ENCODE peak calls at places on chromosomes 2 and 18, in nine cellular contexts. One of them, this sample, is unnamed.

GRCh38 chr2:157194097-157194688 is 63.3 kb upstream of the GALNT5 start:
- DNase-seq in RWPE2: no peak
- DNase-seq in ovary: no peak
- DNase-seq in AG04450: no peak
- DNase-seq in lower lobe of right lung: no peak
- DNase-seq in prostate gland: peak
- DNase-seq in K562: peak
- DNase-seq in right cardiac atrium: no peak
- DNase-seq in left ventricle myocardium inferior: no peak
- DNase-seq in this sample: peak

GRCh38 chr2:148978736-148979135 is 59.8 kb upstream of the LYPD6B start:
- DNase-seq in K562: no peak
- DNase-seq in ovary: no peak
- DNase-seq in AG04450: no peak
- DNase-seq in RWPE2: no peak
- DNase-seq in left ventricle myocardium inferior: no peak
- DNase-seq in prostate gland: no peak
- DNase-seq in lower lobe of right lung: no peak
- DNase-seq in right cardiac atrium: no peak
- DNase-seq in this sample: no peak

GRCh38 chr2:34789162-34789561 is 1190.1 kb upstream of the FAM98A start:
- DNase-seq in RWPE2: no peak
- DNase-seq in AG04450: no peak
- DNase-seq in right cardiac atrium: no peak
- DNase-seq in lower lobe of right lung: no peak
- DNase-seq in K562: no peak
- DNase-seq in ovary: no peak
- DNase-seq in left ventricle myocardium inferior: no peak
- DNase-seq in prostate gland: no peak
- DNase-seq in this sample: no peak

GRCh38 chr2:42984081-42984480 is 191.7 kb upstream of the HAAO start:
- DNase-seq in AG04450: no peak
- DNase-seq in RWPE2: no peak
- DNase-seq in ovary: no peak
- DNase-seq in prostate gland: no peak
- DNase-seq in right cardiac atrium: no peak
- DNase-seq in lower lobe of right lung: no peak
- DNase-seq in K562: no peak
- DNase-seq in left ventricle myocardium inferior: no peak
- DNase-seq in this sample: no peak

GRCh38 chr2:233700028-233700635 is 7.4 kb downstream of the UGT1A6 start:
- DNase-seq in K562: peak
- DNase-seq in lower lobe of right lung: no peak
- DNase-seq in ovary: no peak
- DNase-seq in AG04450: peak
- DNase-seq in RWPE2: no peak
- DNase-seq in left ventricle myocardium inferior: no peak
- DNase-seq in right cardiac atrium: no peak
- DNase-seq in prostate gland: peak
- DNase-seq in this sample: peak

GRCh38 chr2:53129851-53130250 is 637.8 kb upstream of the CHAC2 start:
- DNase-seq in ovary: no peak
- DNase-seq in right cardiac atrium: no peak
- DNase-seq in K562: no peak
- DNase-seq in RWPE2: no peak
- DNase-seq in AG04450: peak
- DNase-seq in lower lobe of right lung: no peak
- DNase-seq in left ventricle myocardium inferior: no peak
- DNase-seq in prostate gland: no peak
- DNase-seq in this sample: peak

GRCh38 chr2:1081411-1082225 is 131.0 kb downstream of the SNTG2 start:
- DNase-seq in right cardiac atrium: peak
- DNase-seq in prostate gland: peak
- DNase-seq in left ventricle myocardium inferior: peak
- DNase-seq in lower lobe of right lung: no peak
- DNase-seq in AG04450: no peak
- DNase-seq in RWPE2: no peak
- DNase-seq in ovary: no peak
- DNase-seq in K562: no peak
- DNase-seq in this sample: no peak

GRCh38 chr2:239630618-239631286 is 229.9 kb upstream of the HDAC4 start:
- DNase-seq in RWPE2: no peak
- DNase-seq in AG04450: peak
- DNase-seq in lower lobe of right lung: no peak
- DNase-seq in K562: no peak
- DNase-seq in prostate gland: peak
- DNase-seq in ovary: no peak
- DNase-seq in left ventricle myocardium inferior: no peak
- DNase-seq in right cardiac atrium: no peak
- DNase-seq in this sample: no peak

GRCh38 chr18:7624697-7625096 is 57.6 kb downstream of the PTPRM start:
- DNase-seq in left ventricle myocardium inferior: no peak
- DNase-seq in AG04450: no peak
- DNase-seq in RWPE2: no peak
- DNase-seq in K562: no peak
- DNase-seq in right cardiac atrium: no peak
- DNase-seq in lower lobe of right lung: no peak
- DNase-seq in ovary: no peak
- DNase-seq in prostate gland: no peak
- DNase-seq in this sample: no peak

GRCh38 chr2:236790991-236791390 is 221.4 kb downstream of the ACKR3 start:
- DNase-seq in prostate gland: no peak
- DNase-seq in K562: no peak
- DNase-seq in RWPE2: no peak
- DNase-seq in right cardiac atrium: no peak
- DNase-seq in left ventricle myocardium inferior: no peak
- DNase-seq in lower lobe of right lung: no peak
- DNase-seq in AG04450: no peak
- DNase-seq in ovary: no peak
- DNase-seq in this sample: no peak

GRCh38 chr2:120546077-120546864 is 189.4 kb upstream of the GLI2 start:
- DNase-seq in right cardiac atrium: peak
- DNase-seq in lower lobe of right lung: no peak
- DNase-seq in ovary: no peak
- DNase-seq in K562: peak
- DNase-seq in AG04450: peak
- DNase-seq in left ventricle myocardium inferior: peak
- DNase-seq in prostate gland: no peak
- DNase-seq in RWPE2: no peak
- DNase-seq in this sample: peak

DNA sequence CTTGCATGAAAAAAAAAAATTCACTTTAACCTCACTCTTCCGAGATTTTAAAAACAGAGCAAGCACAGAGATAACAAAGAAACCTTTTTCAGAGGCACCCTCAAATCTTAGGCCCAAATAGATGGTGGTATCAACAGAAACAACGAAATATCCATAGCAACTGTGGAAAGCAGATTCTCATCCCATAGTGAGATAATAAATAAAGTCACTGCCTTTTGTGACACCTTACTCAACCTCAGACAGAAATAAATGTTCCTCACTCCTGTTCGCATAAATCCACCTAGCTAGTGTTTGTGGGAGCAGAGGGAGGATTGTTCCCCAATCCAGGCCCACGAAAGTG is 60.9 kb upstream of the RTN4 start:
- DNase-seq in left ventricle myocardium inferior: no peak
- DNase-seq in right cardiac atrium: no peak
- DNase-seq in K562: no peak
- DNase-seq in RWPE2: no peak
- DNase-seq in prostate gland: no peak
- DNase-seq in AG04450: no peak
- DNase-seq in lower lobe of right lung: no peak
- DNase-seq in ovary: no peak
- DNase-seq in this sample: no peak
- H3K4me3 ChIP-seq in left ventricle myocardium inferior: no peak
- H3K4me3 ChIP-seq in right cardiac atrium: no peak
- H3K4me3 ChIP-seq in K562: no peak
- H3K4me3 ChIP-seq in RWPE2: no peak
- H3K4me3 ChIP-seq in prostate gland: no peak
- H3K4me3 ChIP-seq in AG04450: peak
- H3K4me3 ChIP-seq in lower lobe of right lung: no peak
- H3K4me3 ChIP-seq in ovary: no peak
- H3K4me3 ChIP-seq in this sample: no peak

GRCh38 chr2:206250041-206250897 is 24.2 kb upstream of the ZDBF2 start:
- DNase-seq in right cardiac atrium: no peak
- DNase-seq in AG04450: no peak
- DNase-seq in RWPE2: no peak
- DNase-seq in left ventricle myocardium inferior: no peak
- DNase-seq in lower lobe of right lung: no peak
- DNase-seq in K562: no peak
- DNase-seq in ovary: no peak
- DNase-seq in prostate gland: no peak
- DNase-seq in this sample: no peak
- H3K4me3 ChIP-seq in right cardiac atrium: peak
- H3K4me3 ChIP-seq in AG04450: peak
- H3K4me3 ChIP-seq in RWPE2: no peak
- H3K4me3 ChIP-seq in left ventricle myocardium inferior: peak
- H3K4me3 ChIP-seq in lower lobe of right lung: peak
- H3K4me3 ChIP-seq in K562: no peak
- H3K4me3 ChIP-seq in ovary: no peak
- H3K4me3 ChIP-seq in prostate gland: no peak
- H3K4me3 ChIP-seq in this sample: peak

GRCh38 chr18:35047697-35048292 is 6.6 kb downstream of the MAPRE2 start:
- DNase-seq in AG04450: no peak
- DNase-seq in K562: no peak
- DNase-seq in left ventricle myocardium inferior: no peak
- DNase-seq in lower lobe of right lung: no peak
- DNase-seq in ovary: no peak
- DNase-seq in right cardiac atrium: no peak
- DNase-seq in prostate gland: no peak
- DNase-seq in RWPE2: no peak
- DNase-seq in this sample: no peak

GRCh38 chr18:35050004-35050623 is 8.9 kb downstream of the MAPRE2 start:
- DNase-seq in K562: no peak
- DNase-seq in prostate gland: no peak
- DNase-seq in ovary: no peak
- DNase-seq in right cardiac atrium: no peak
- DNase-seq in AG04450: no peak
- DNase-seq in left ventricle myocardium inferior: no peak
- DNase-seq in RWPE2: no peak
- DNase-seq in lower lobe of right lung: no peak
- DNase-seq in this sample: no peak

GRCh38 chr18:35051978-35052377 is 10.8 kb downstream of the MAPRE2 start:
- DNase-seq in K562: no peak
- DNase-seq in lower lobe of right lung: no peak
- DNase-seq in prostate gland: no peak
- DNase-seq in AG04450: no peak
- DNase-seq in left ventricle myocardium inferior: no peak
- DNase-seq in RWPE2: no peak
- DNase-seq in ovary: no peak
- DNase-seq in right cardiac atrium: no peak
- DNase-seq in this sample: no peak

GRCh38 chr18:35049111-35050003 is 8.1 kb downstream of the MAPRE2 start:
- DNase-seq in lower lobe of right lung: no peak
- DNase-seq in right cardiac atrium: no peak
- DNase-seq in ovary: no peak
- DNase-seq in AG04450: no peak
- DNase-seq in left ventricle myocardium inferior: no peak
- DNase-seq in K562: no peak
- DNase-seq in RWPE2: no peak
- DNase-seq in prostate gland: no peak
- DNase-seq in this sample: no peak

GRCh38 chr18:35050638-35051287 is 9.6 kb downstream of the MAPRE2 start:
- DNase-seq in ovary: no peak
- DNase-seq in K562: peak
- DNase-seq in AG04450: no peak
- DNase-seq in left ventricle myocardium inferior: no peak
- DNase-seq in lower lobe of right lung: no peak
- DNase-seq in RWPE2: no peak
- DNase-seq in right cardiac atrium: no peak
- DNase-seq in prostate gland: no peak
- DNase-seq in this sample: no peak
- H3K4me3 ChIP-seq in ovary: no peak
- H3K4me3 ChIP-seq in K562: no peak
- H3K4me3 ChIP-seq in AG04450: no peak
- H3K4me3 ChIP-seq in left ventricle myocardium inferior: peak
- H3K4me3 ChIP-seq in lower lobe of right lung: peak
- H3K4me3 ChIP-seq in RWPE2: no peak
- H3K4me3 ChIP-seq in right cardiac atrium: peak
- H3K4me3 ChIP-seq in prostate gland: no peak
- H3K4me3 ChIP-seq in this sample: no peak

GRCh38 chr18:21834301-21834660 is 93.7 kb downstream of the MIB1 start:
- DNase-seq in right cardiac atrium: no peak
- DNase-seq in K562: no peak
- DNase-seq in AG04450: no peak
- DNase-seq in lower lobe of right lung: no peak
- DNase-seq in prostate gland: no peak
- DNase-seq in RWPE2: no peak
- DNase-seq in ovary: no peak
- DNase-seq in left ventricle myocardium inferior: no peak
- DNase-seq in this sample: no peak

GRCh38 chr18:21833619-21834300 is 93.2 kb downstream of the MIB1 start:
- DNase-seq in RWPE2: no peak
- DNase-seq in right cardiac atrium: no peak
- DNase-seq in K562: no peak
- DNase-seq in left ventricle myocardium inferior: no peak
- DNase-seq in AG04450: no peak
- DNase-seq in prostate gland: no peak
- DNase-seq in ovary: no peak
- DNase-seq in lower lobe of right lung: no peak
- DNase-seq in this sample: peak

GRCh38 chr18:21830533-21830932 is 89.9 kb downstream of the MIB1 start:
- DNase-seq in ovary: no peak
- DNase-seq in lower lobe of right lung: no peak
- DNase-seq in prostate gland: no peak
- DNase-seq in right cardiac atrium: no peak
- DNase-seq in left ventricle myocardium inferior: no peak
- DNase-seq in RWPE2: no peak
- DNase-seq in K562: no peak
- DNase-seq in AG04450: no peak
- DNase-seq in this sample: no peak

GRCh38 chr18:21826641-21827302 is 86.2 kb downstream of the MIB1 start:
- DNase-seq in right cardiac atrium: no peak
- DNase-seq in K562: no peak
- DNase-seq in ovary: no peak
- DNase-seq in AG04450: no peak
- DNase-seq in lower lobe of right lung: no peak
- DNase-seq in RWPE2: no peak
- DNase-seq in prostate gland: no peak
- DNase-seq in left ventricle myocardium inferior: no peak
- DNase-seq in this sample: no peak

GRCh38 chr18:21831413-21831831 is 90.8 kb downstream of the MIB1 start:
- DNase-seq in ovary: no peak
- DNase-seq in AG04450: peak
- DNase-seq in left ventricle myocardium inferior: no peak
- DNase-seq in prostate gland: no peak
- DNase-seq in right cardiac atrium: no peak
- DNase-seq in RWPE2: no peak
- DNase-seq in lower lobe of right lung: no peak
- DNase-seq in K562: no peak
- DNase-seq in this sample: no peak
- H3K4me3 ChIP-seq in ovary: peak
- H3K4me3 ChIP-seq in AG04450: no peak
- H3K4me3 ChIP-seq in left ventricle myocardium inferior: peak
- H3K4me3 ChIP-seq in prostate gland: no peak
- H3K4me3 ChIP-seq in right cardiac atrium: peak
- H3K4me3 ChIP-seq in RWPE2: no peak
- H3K4me3 ChIP-seq in lower lobe of right lung: no peak
- H3K4me3 ChIP-seq in K562: no peak
- H3K4me3 ChIP-seq in this sample: no peak